ENCODE peak calls at places on chromosomes 1 and 21, in five cellular contexts. X is esophagus squamous epithelium; K is CD4-positive, alpha-beta memory T cell; E is dorsolateral prefrontal cortex; Y is AG10803. R is an unnamed sample.

GRCh38 chr1:36217667-36218066 is 6.6 kb upstream of the THRAP3 start:
- DNase-seq in X (no peak), K (no peak), E (peak), Y (peak), R (no peak)

GRCh38 chr1:43069481-43070050 is 102.5 kb downstream of the EBNA1BP2 start:
- DNase-seq in X (no peak), K (no peak), E (no peak), Y (no peak), R (no peak)

GRCh38 chr1:246309247-246309884 is 197.7 kb downstream of the SMYD3 start:
- DNase-seq in X (no peak), K (no peak), E (no peak), Y (no peak), R (no peak)

GRCh38 chr1:205579711-205580110 is 52.1 kb downstream of the ELK4 start:
- DNase-seq in X (no peak), K (no peak), E (no peak), Y (no peak), R (no peak)

GRCh38 chr1:82578086-82578726 is 777.5 kb downstream of the ADGRL2 start:
- DNase-seq in X (no peak), K (no peak), E (no peak), Y (no peak), R (no peak)

GRCh38 chr1:65114312-65114711 is 33.7 kb upstream of the AK4 start:
- DNase-seq in X (no peak), K (no peak), E (no peak), Y (no peak), R (no peak)

GRCh38 chr1:93749487-93749886 is 67.8 kb upstream of the BCAR3 start:
- DNase-seq in X (no peak), K (no peak), E (no peak), Y (no peak), R (no peak)

GRCh38 chr1:240998024-240998423 is 359.0 kb downstream of the RGS7 start:
- DNase-seq in X (no peak), K (no peak), E (no peak), Y (peak), R (no peak)

GRCh38 chr1:23679815-23680214 is 11.8 kb upstream of the RPL11 start:
- DNase-seq in X (no peak), K (no peak), E (no peak), Y (no peak), R (no peak)
- H3K4me3 ChIP-seq in X (no peak), K (no peak), E (no peak), Y (no peak), R (no peak)

GRCh38 chr1:164320780-164321683 is 238.0 kb upstream of the PBX1 start:
- DNase-seq in X (no peak), K (no peak), E (no peak), Y (peak), R (no peak)
- H3K4me3 ChIP-seq in X (peak), K (no peak), E (peak), Y (peak), R (no peak)

GRCh38 chr1:7070389-7071029 is 285.3 kb downstream of the CAMTA1 start:
- DNase-seq in X (no peak), K (no peak), E (peak), Y (peak), R (no peak)
- H3K4me3 ChIP-seq in X (peak), K (no peak), E (peak), Y (peak), R (no peak)

DNA sequence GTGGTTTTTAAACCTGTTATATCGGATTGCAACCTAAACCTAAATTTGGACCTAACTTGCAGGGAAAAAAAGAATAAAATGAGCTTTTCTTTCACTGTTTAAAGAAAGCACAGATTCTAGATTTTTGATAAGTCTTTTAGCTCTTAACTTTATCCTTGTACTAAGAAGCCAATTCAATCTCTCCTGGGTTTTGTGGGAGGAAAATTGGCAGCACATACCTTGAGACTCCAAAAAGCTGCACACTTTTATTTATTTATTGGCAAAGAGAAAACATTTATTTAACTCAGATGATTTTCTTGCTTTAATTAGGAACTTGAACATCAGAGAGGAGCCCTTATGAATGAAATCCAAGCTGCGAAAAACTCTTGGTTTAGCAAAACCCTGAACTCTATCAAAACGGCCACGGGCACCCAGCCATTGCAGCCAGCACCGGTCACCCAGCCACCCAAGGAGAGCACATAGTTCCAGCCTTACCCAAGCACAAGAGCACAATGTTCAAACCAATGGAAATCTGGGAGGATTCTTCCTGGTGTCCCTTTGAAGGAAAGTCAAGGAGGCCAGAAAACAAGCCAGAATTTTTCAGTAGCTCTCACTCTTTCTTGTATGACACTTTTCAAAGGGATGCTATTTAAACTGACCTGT is 10.1 kb upstream of the CACYBP start:
- DNase-seq in X (no peak), K (no peak), E (no peak), Y (peak), R (no peak)
- H3K4me3 ChIP-seq in X (no peak), K (no peak), E (peak), Y (peak), R (peak)

GRCh38 chr1:9466780-9467755 is 72.2 kb upstream of the SLC25A33 start:
- DNase-seq in X (no peak), K (no peak), E (no peak), Y (peak), R (no peak)
- H3K4me3 ChIP-seq in X (peak), K (no peak), E (no peak), Y (peak), R (no peak)

GRCh38 chr1:221778125-221778524 is 36.2 kb upstream of the DUSP10 start:
- DNase-seq in X (no peak), K (no peak), E (no peak), Y (no peak), R (no peak)

GRCh38 chr1:221779771-221780170 is 37.9 kb upstream of the DUSP10 start:
- DNase-seq in X (no peak), K (no peak), E (no peak), Y (no peak), R (no peak)

GRCh38 chr1:221776495-221777413 is 34.9 kb upstream of the DUSP10 start:
- DNase-seq in X (no peak), K (no peak), E (no peak), Y (no peak), R (no peak)

GRCh38 chr1:221778535-221779142 is 36.8 kb upstream of the DUSP10 start:
- DNase-seq in X (no peak), K (peak), E (no peak), Y (no peak), R (no peak)

GRCh38 chr1:221777434-221778072 is 35.7 kb upstream of the DUSP10 start:
- DNase-seq in X (no peak), K (peak), E (no peak), Y (no peak), R (no peak)
- H3K4me3 ChIP-seq in X (no peak), K (no peak), E (no peak), Y (no peak), R (no peak)

DNA sequence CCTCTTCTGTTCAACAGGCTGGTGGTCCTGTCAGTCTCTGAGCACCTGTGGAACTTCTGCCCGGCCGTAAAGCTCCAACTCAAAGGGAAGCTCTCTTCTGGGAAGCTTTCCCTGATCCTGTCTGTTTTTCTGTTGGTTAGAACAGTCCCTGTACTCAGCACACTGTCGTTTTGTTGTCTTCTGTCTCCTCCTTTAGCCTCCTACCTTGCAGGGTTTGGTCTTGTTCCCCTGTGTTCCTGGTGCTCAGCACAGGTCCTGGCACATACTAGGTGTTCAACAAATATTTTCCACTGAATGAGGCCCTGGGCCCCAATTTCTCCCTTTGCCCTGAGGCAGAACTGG is 328 bp upstream of the KDF1 start:
- DNase-seq in X (no peak), K (no peak), E (no peak), Y (no peak), R (no peak)
- H3K4me3 ChIP-seq in X (peak), K (peak), E (no peak), Y (no peak), R (peak)

DNA sequence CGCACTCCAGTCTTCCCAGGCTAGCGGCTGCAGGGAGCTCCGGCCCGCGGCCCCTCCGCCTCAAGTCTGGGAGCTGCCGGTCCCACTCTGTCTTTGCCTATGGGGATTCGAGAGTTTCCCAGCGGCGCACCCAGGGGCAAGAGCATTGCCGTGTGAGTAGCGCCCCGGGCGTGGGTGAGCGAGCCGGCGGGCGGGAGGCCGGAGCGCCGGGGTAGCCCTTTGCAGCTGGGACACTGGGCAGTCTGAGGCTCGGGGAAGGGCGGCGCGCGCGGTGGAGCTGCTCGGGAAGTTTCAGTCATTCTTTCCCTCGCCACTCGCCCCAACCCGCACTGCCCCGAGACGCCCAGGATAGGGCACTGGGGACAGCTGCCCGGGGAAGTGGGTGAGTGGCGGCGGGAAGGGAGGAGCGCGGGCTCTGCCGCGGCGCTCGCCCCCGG is 521 bp downstream of the SLC35F3 start:
- DNase-seq in X (no peak), K (no peak), E (no peak), Y (no peak), R (no peak)
- H3K4me3 ChIP-seq in X (peak), K (no peak), E (peak), Y (no peak), R (no peak)

GRCh38 chr21:46326110-46326703 is 2.3 kb downstream of the PCNT start:
- DNase-seq in X (no peak), K (no peak), E (no peak), Y (no peak), R (no peak)

GRCh38 chr21:46328151-46328550 is 4.2 kb downstream of the PCNT start:
- DNase-seq in X (no peak), K (no peak), E (no peak), Y (no peak), R (no peak)

GRCh38 chr21:46325073-46325912 is 1.3 kb downstream of the PCNT start:
- DNase-seq in X (no peak), K (peak), E (no peak), Y (peak), R (peak)

GRCh38 chr21:46329796-46330195 is 5.8 kb downstream of the PCNT start:
- DNase-seq in X (no peak), K (no peak), E (no peak), Y (no peak), R (no peak)

DNA sequence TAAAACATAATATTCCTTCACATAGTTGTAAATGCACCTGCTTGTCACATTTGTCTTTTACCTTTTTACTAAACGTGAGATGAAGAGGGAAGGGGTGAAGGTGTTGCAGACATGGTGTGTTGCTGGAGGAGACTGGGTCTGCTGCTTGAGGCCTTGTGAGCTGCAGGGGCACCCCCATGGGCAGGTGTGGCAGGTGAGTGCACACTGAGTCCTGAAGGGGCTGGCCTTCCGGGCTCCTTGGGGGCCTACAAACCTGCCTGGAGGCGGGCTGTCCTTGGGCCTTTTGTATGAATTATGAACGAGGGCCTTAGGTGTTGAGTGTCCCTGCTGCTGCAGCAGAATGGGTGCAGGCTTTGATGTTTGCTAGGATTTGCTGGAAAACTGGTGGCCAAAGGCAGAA is 3.8 kb downstream of the PCNT start:
- DNase-seq in X (no peak), K (no peak), E (no peak), Y (no peak), R (no peak)
- H3K4me3 ChIP-seq in X (no peak), K (no peak), E (no peak), Y (no peak), R (no peak)

DNA sequence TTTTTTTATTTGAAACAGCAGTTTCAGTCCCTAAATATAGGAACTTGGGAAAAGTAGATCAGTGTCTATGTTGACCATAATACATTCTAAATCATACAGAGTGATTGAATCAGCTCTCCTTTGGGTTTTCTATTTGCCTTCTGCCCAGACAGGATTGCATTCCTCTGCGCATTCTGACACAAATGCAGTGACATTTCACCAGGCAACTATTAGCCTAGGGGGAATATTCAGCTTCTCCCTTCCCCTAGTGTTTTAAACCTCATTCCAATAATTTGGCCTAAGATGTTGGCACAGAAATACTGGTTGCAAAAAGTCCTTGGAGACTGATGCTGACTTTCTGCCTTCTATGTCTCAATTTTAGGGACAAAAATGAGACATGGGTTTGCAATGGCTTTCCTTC is 172.8 kb downstream of the PTGER3 start:
- DNase-seq in X (no peak), K (no peak), E (no peak), Y (peak), R (no peak)
- H3K4me3 ChIP-seq in X (no peak), K (no peak), E (no peak), Y (no peak), R (no peak)